ENCODE peak calls at places on chromosomes 11 and 22, in five cellular contexts. One of them, this sample, is unnamed.

GRCh38 chr11:119342362-119343130 is 1.9 kb upstream of the C1QTNF5 start:
- DNase-seq in GM23338: no peak
- DNase-seq in stimulated activated CD4-positive, alpha-beta T cell treated with anti-CD3 and anti-CD28 coated beads, TNF-alpha, amount 100 ng/mL, for 48 hours: no peak
- DNase-seq in HFFc6: no peak
- DNase-seq in mesothelial cell of epicardium: no peak
- DNase-seq in this sample: no peak

GRCh38 chr22:26756675-26757293 is 99.4 kb downstream of the MIAT start:
- DNase-seq in GM23338: peak; percentile 84
- DNase-seq in stimulated activated CD4-positive, alpha-beta T cell treated with anti-CD3 and anti-CD28 coated beads, TNF-alpha, amount 100 ng/mL, for 48 hours: peak; percentile 27
- DNase-seq in HFFc6: peak; percentile 16
- DNase-seq in mesothelial cell of epicardium: peak; percentile 79
- DNase-seq in this sample: peak; percentile 73

GRCh38 chr11:129458756-129459535 is 83.3 kb downstream of the BARX2 start:
- DNase-seq in GM23338: no peak
- DNase-seq in stimulated activated CD4-positive, alpha-beta T cell treated with anti-CD3 and anti-CD28 coated beads, TNF-alpha, amount 100 ng/mL, for 48 hours: no peak
- DNase-seq in HFFc6: no peak
- DNase-seq in mesothelial cell of epicardium: no peak
- DNase-seq in this sample: no peak

GRCh38 chr22:37310815-37311595 is 28.7 kb downstream of the CYTH4 start:
- DNase-seq in GM23338: no peak
- DNase-seq in stimulated activated CD4-positive, alpha-beta T cell treated with anti-CD3 and anti-CD28 coated beads, TNF-alpha, amount 100 ng/mL, for 48 hours: no peak
- DNase-seq in HFFc6: no peak
- DNase-seq in mesothelial cell of epicardium: no peak
- DNase-seq in this sample: no peak

GRCh38 chr11:16293204-16293681 is 63.1 kb downstream of the SOX6 start:
- DNase-seq in GM23338: peak; percentile 26
- DNase-seq in stimulated activated CD4-positive, alpha-beta T cell treated with anti-CD3 and anti-CD28 coated beads, TNF-alpha, amount 100 ng/mL, for 48 hours: no peak
- DNase-seq in HFFc6: peak; percentile 35
- DNase-seq in mesothelial cell of epicardium: no peak
- DNase-seq in this sample: no peak

GRCh38 chr11:82858133-82858532 is 42.1 kb downstream of the PRCP start:
- DNase-seq in GM23338: no peak
- DNase-seq in stimulated activated CD4-positive, alpha-beta T cell treated with anti-CD3 and anti-CD28 coated beads, TNF-alpha, amount 100 ng/mL, for 48 hours: no peak
- DNase-seq in HFFc6: no peak
- DNase-seq in mesothelial cell of epicardium: no peak
- DNase-seq in this sample: no peak

GRCh38 chr11:9903579-9903978 is 239.7 kb downstream of the SWAP70 start:
- DNase-seq in GM23338: no peak
- DNase-seq in stimulated activated CD4-positive, alpha-beta T cell treated with anti-CD3 and anti-CD28 coated beads, TNF-alpha, amount 100 ng/mL, for 48 hours: no peak
- DNase-seq in HFFc6: no peak
- DNase-seq in mesothelial cell of epicardium: no peak
- DNase-seq in this sample: no peak

GRCh38 chr11:46238967-46239800 is 38.3 kb upstream of the CREB3L1 start:
- DNase-seq in GM23338: peak; percentile 93
- DNase-seq in stimulated activated CD4-positive, alpha-beta T cell treated with anti-CD3 and anti-CD28 coated beads, TNF-alpha, amount 100 ng/mL, for 48 hours: peak; percentile 66
- DNase-seq in HFFc6: peak; percentile 85
- DNase-seq in mesothelial cell of epicardium: peak; percentile 92
- DNase-seq in this sample: peak; percentile 88

GRCh38 chr11:73401217-73401923 is 25.2 kb downstream of the RELT start:
- DNase-seq in GM23338: no peak
- DNase-seq in stimulated activated CD4-positive, alpha-beta T cell treated with anti-CD3 and anti-CD28 coated beads, TNF-alpha, amount 100 ng/mL, for 48 hours: no peak
- DNase-seq in HFFc6: no peak
- DNase-seq in mesothelial cell of epicardium: no peak
- DNase-seq in this sample: no peak

GRCh38 chr11:39673994-39674393 is 1785.5 kb downstream of the LRRC4C start:
- DNase-seq in GM23338: no peak
- DNase-seq in stimulated activated CD4-positive, alpha-beta T cell treated with anti-CD3 and anti-CD28 coated beads, TNF-alpha, amount 100 ng/mL, for 48 hours: no peak
- DNase-seq in HFFc6: no peak
- DNase-seq in mesothelial cell of epicardium: no peak
- DNase-seq in this sample: no peak

GRCh38 chr11:74877132-74877531 is 71.8 kb downstream of the XRRA1 start:
- DNase-seq in GM23338: peak; percentile 67
- DNase-seq in stimulated activated CD4-positive, alpha-beta T cell treated with anti-CD3 and anti-CD28 coated beads, TNF-alpha, amount 100 ng/mL, for 48 hours: no peak
- DNase-seq in HFFc6: peak; percentile 8
- DNase-seq in mesothelial cell of epicardium: no peak
- DNase-seq in this sample: no peak

GRCh38 chr11:62423012-62423411 is 4.2 kb downstream of the SCGB1A1 start:
- DNase-seq in GM23338: no peak
- DNase-seq in stimulated activated CD4-positive, alpha-beta T cell treated with anti-CD3 and anti-CD28 coated beads, TNF-alpha, amount 100 ng/mL, for 48 hours: no peak
- DNase-seq in HFFc6: no peak
- DNase-seq in mesothelial cell of epicardium: no peak
- DNase-seq in this sample: no peak

GRCh38 chr11:2541321-2541680 is 96.5 kb downstream of the KCNQ1 start:
- DNase-seq in GM23338: no peak
- DNase-seq in stimulated activated CD4-positive, alpha-beta T cell treated with anti-CD3 and anti-CD28 coated beads, TNF-alpha, amount 100 ng/mL, for 48 hours: no peak
- DNase-seq in HFFc6: no peak
- DNase-seq in mesothelial cell of epicardium: no peak
- DNase-seq in this sample: no peak

GRCh38 chr11:66476841-66477251 is 3.4 kb upstream of the DPP3 start:
- DNase-seq in GM23338: peak; percentile 61
- DNase-seq in stimulated activated CD4-positive, alpha-beta T cell treated with anti-CD3 and anti-CD28 coated beads, TNF-alpha, amount 100 ng/mL, for 48 hours: no peak
- DNase-seq in HFFc6: no peak
- DNase-seq in mesothelial cell of epicardium: no peak
- DNase-seq in this sample: no peak

GRCh38 chr11:72229336-72229924 is 4.9 kb downstream of the INPPL1 start:
- DNase-seq in GM23338: no peak
- DNase-seq in stimulated activated CD4-positive, alpha-beta T cell treated with anti-CD3 and anti-CD28 coated beads, TNF-alpha, amount 100 ng/mL, for 48 hours: no peak
- DNase-seq in HFFc6: no peak
- DNase-seq in mesothelial cell of epicardium: no peak
- DNase-seq in this sample: no peak

GRCh38 chr11:13029872-13030271 is 20.8 kb downstream of the RASSF10 start:
- DNase-seq in GM23338: no peak
- DNase-seq in stimulated activated CD4-positive, alpha-beta T cell treated with anti-CD3 and anti-CD28 coated beads, TNF-alpha, amount 100 ng/mL, for 48 hours: no peak
- DNase-seq in HFFc6: no peak
- DNase-seq in mesothelial cell of epicardium: no peak
- DNase-seq in this sample: no peak

GRCh38 chr22:30979932-30980331 is 10.9 kb downstream of the TUG1 start:
- DNase-seq in GM23338: peak; percentile 31
- DNase-seq in stimulated activated CD4-positive, alpha-beta T cell treated with anti-CD3 and anti-CD28 coated beads, TNF-alpha, amount 100 ng/mL, for 48 hours: no peak
- DNase-seq in HFFc6: no peak
- DNase-seq in mesothelial cell of epicardium: no peak
- DNase-seq in this sample: no peak

GRCh38 chr22:23775779-23776375 is 3.2 kb downstream of the MMP11 start:
- DNase-seq in GM23338: no peak
- DNase-seq in stimulated activated CD4-positive, alpha-beta T cell treated with anti-CD3 and anti-CD28 coated beads, TNF-alpha, amount 100 ng/mL, for 48 hours: no peak
- DNase-seq in HFFc6: no peak
- DNase-seq in mesothelial cell of epicardium: no peak
- DNase-seq in this sample: no peak

GRCh38 chr11:66365166-66365565 is 6.4 kb downstream of the SLC29A2 start:
- DNase-seq in GM23338: no peak
- DNase-seq in stimulated activated CD4-positive, alpha-beta T cell treated with anti-CD3 and anti-CD28 coated beads, TNF-alpha, amount 100 ng/mL, for 48 hours: no peak
- DNase-seq in HFFc6: no peak
- DNase-seq in mesothelial cell of epicardium: no peak
- DNase-seq in this sample: no peak